ENCODE peak calls at places on chromosomes 2 and 18, in eight cellular contexts. A, H, Y, R, J, V, M and G are unnamed samples.

GRCh38 chr2:71538656-71539265 is 85.4 kb downstream of the DYSF start:
- DNase-seq in V (no peak), H (no peak), Y (peak), J (no peak), R (no peak), M (no peak), A (no peak), G (no peak)

GRCh38 chr2:236396818-236397350 is 132.7 kb upstream of the ASB18 start:
- DNase-seq in A (no peak), R (no peak), H (no peak), M (no peak), Y (no peak), V (no peak), J (no peak), G (no peak)

GRCh38 chr18:79600596-79600995 is 79.0 kb upstream of the CTDP1 start:
- DNase-seq in A (no peak), Y (no peak), V (no peak), R (no peak), H (no peak), M (no peak), J (no peak), G (no peak)

GRCh38 chr18:67417864-67418523 is 98.5 kb downstream of the DSEL start:
- DNase-seq in J (peak), V (no peak), Y (no peak), H (no peak), A (peak), R (no peak), M (no peak), G (no peak)

GRCh38 chr2:241739651-241740050 is 5.2 kb downstream of the D2HGDH start:
- DNase-seq in M (peak), A (no peak), R (no peak), J (no peak), H (no peak), Y (no peak), V (no peak), G (no peak)

GRCh38 chr18:23568265-23568664 is 18.0 kb downstream of the NPC1 start:
- DNase-seq in H (no peak), V (no peak), Y (no peak), J (no peak), R (no peak), A (no peak), M (no peak), G (no peak)

GRCh38 chr2:70670626-70671025 is 97.4 kb downstream of the ADD2 start:
- DNase-seq in J (no peak), V (no peak), H (no peak), Y (peak), A (no peak), R (no peak), M (no peak), G (no peak)

GRCh38 chr18:50280707-50281294 is 522 bp downstream of the MBD1 start:
- DNase-seq in J (no peak), A (no peak), R (no peak), Y (no peak), M (no peak), H (no peak), V (no peak), G (no peak)

GRCh38 chr18:26458526-26459232 is 89.7 kb downstream of the KCTD1 start:
- DNase-seq in A (no peak), R (no peak), M (peak), H (no peak), V (no peak), J (no peak), Y (no peak), G (no peak)

GRCh38 chr2:134235771-134236170 is 18.1 kb upstream of the MGAT5 start:
- DNase-seq in V (no peak), A (no peak), H (no peak), M (no peak), J (no peak), Y (no peak), R (no peak), G (no peak)